ENCODE peak calls at places on chromosomes 4 and X, in nine cellular contexts. Y is A549; C is activated CD8-positive, alpha-beta memory T cell treated with anti-CD3 and anti-CD28 coated beads for 48 hours; N is EH; O is endothelial cell; S is left ventricle myocardium superior; E is lower leg skin; A is sciatic nerve; K is IMR-90. M is an unnamed sample.
A peak's percentile ranks its signal among the peaks of the same experiment; 100 is the strongest.

GRCh38 chr4:53098681-53099121 is 236.6 kb downstream of the RASL11B start:
- DNase-seq in N (peak; percentile 79), K (peak; percentile 92), O (no peak), Y (no peak), A (no peak), E (no peak), S (no peak), C (no peak), M (peak; percentile 82)

GRCh38 chr4:76982638-76983579 is 33.4 kb downstream of the SEPTIN11 start:
- DNase-seq in O (no peak), C (no peak), N (peak; percentile 55), Y (peak; percentile 4), S (no peak), E (no peak), A (no peak), K (peak; percentile 54), M (peak; percentile 31)

GRCh38 chr4:5027366-5027765 is 8.1 kb upstream of the CYTL1 start:
- DNase-seq in C (no peak), A (no peak), K (peak; percentile 42), E (no peak), N (no peak), O (no peak), S (no peak), Y (no peak), M (no peak)

GRCh38 chrX:57289089-57289488 is 2.6 kb downstream of the FAAH2 start:
- DNase-seq in K (no peak), A (no peak), S (no peak), C (no peak), Y (no peak), E (no peak), N (no peak), O (no peak), M (no peak)

GRCh38 chr4:99918656-99919055 is 24.4 kb upstream of the LAMTOR3 start:
- DNase-seq in E (no peak), C (no peak), Y (no peak), O (no peak), A (no peak), K (no peak), N (no peak), S (no peak), M (no peak)

GRCh38 chrX:74505437-74505836 is 84.1 kb downstream of the SLC16A2 start:
- DNase-seq in E (no peak), A (no peak), O (no peak), C (no peak), K (no peak), S (no peak), N (no peak), Y (no peak), M (no peak)

GRCh38 chr4:152590179-152591031 is 54.5 kb upstream of the FBXW7 start:
- DNase-seq in O (no peak), K (peak; percentile 89), A (no peak), N (peak; percentile 98), Y (no peak), E (no peak), S (no peak), C (no peak), M (peak; percentile 98)

GRCh38 chr4:118373614-118374255 is 20.9 kb upstream of the PRSS12 start:
- DNase-seq in Y (no peak), E (no peak), N (peak; percentile 89), A (no peak), K (peak; percentile 86), O (no peak), S (no peak), C (no peak), M (peak; percentile 40)

GRCh38 chrX:4831574-4831973 is 1118.1 kb upstream of the PRKX start:
- DNase-seq in C (no peak), N (no peak), A (no peak), Y (no peak), K (no peak), E (no peak), S (no peak), O (no peak), M (no peak)

GRCh38 chr4:12852338-12853307 is 631.5 kb downstream of the RAB28 start:
- DNase-seq in A (no peak), S (no peak), Y (peak; percentile 23), O (peak; percentile 16), C (no peak), N (peak; percentile 56), E (no peak), K (peak; percentile 52), M (peak; percentile 81)

GRCh38 chr4:148447672-148448071 is 5.5 kb upstream of the NR3C2 start:
- DNase-seq in O (no peak), A (no peak), S (no peak), Y (no peak), C (no peak), E (no peak), K (no peak), N (no peak), M (peak; percentile 42)

GRCh38 chrX:85003655-85004244 is at the start of gene APOOL:
- DNase-seq in C (peak; percentile 40), E (peak; percentile 82), Y (peak; percentile 55), A (peak; percentile 88), O (peak; percentile 75), K (peak; percentile 88), N (peak; percentile 88), S (peak; percentile 89), M (peak; percentile 91)

GRCh38 chr4:74543247-74543670 is 98.3 kb downstream of the AREG start:
- DNase-seq in A (no peak), K (no peak), N (no peak), Y (no peak), C (no peak), S (no peak), E (no peak), O (no peak), M (peak; percentile 13)

GRCh38 chr4:6942238-6942800 is 32.7 kb downstream of the TBC1D14 start:
- DNase-seq in N (peak; percentile 96), K (peak; percentile 98), A (no peak), C (no peak), O (no peak), Y (peak; percentile 29), E (no peak), S (no peak), M (peak; percentile 98)

GRCh38 chrX:47030339-47030738 is 47.9 kb upstream of the RGN start:
- DNase-seq in O (peak; percentile 18), E (no peak), K (peak; percentile 68), A (no peak), S (no peak), C (no peak), Y (peak; percentile 46), N (peak; percentile 63), M (peak; percentile 58)

GRCh38 chr4:87843936-87844335 is 11.2 kb downstream of the MEPE start:
- DNase-seq in K (peak; percentile 52), A (no peak), E (peak; percentile 21), N (peak; percentile 96), S (no peak), C (no peak), O (no peak), Y (no peak), M (peak; percentile 97)

GRCh38 chr4:127140306-127140705 is 492.5 kb upstream of the INTU start:
- DNase-seq in K (peak; percentile 60), N (peak; percentile 44), C (no peak), O (no peak), E (no peak), S (no peak), A (no peak), Y (peak; percentile 0), M (peak; percentile 45)

GRCh38 chr4:79073471-79073870 is 134.2 kb upstream of the PAQR3 start:
- DNase-seq in Y (no peak), K (no peak), A (no peak), S (no peak), C (no peak), O (no peak), E (no peak), N (no peak), M (no peak)

GRCh38 chr4:79455216-79455615 is 47.2 kb upstream of the GK2 start:
- DNase-seq in A (no peak), Y (no peak), N (no peak), C (no peak), S (no peak), O (no peak), K (no peak), E (no peak), M (no peak)

GRCh38 chr4:155946486-155946885 is 7.2 kb downstream of the CTSO start:
- DNase-seq in S (no peak), Y (no peak), O (no peak), C (no peak), K (peak; percentile 27), A (no peak), E (no peak), N (peak; percentile 61), M (no peak)

GRCh38 chrX:2351999-2352995 is 148.5 kb downstream of the DHRSX start:
- DNase-seq in K (peak; percentile 99), A (no peak), Y (peak; percentile 68), S (no peak), E (no peak), C (no peak), N (peak; percentile 99), O (no peak), M (peak; percentile 84)

GRCh38 chr4:70571772-70572171 is 20.3 kb upstream of the AMBN start:
- DNase-seq in K (no peak), Y (no peak), N (no peak), E (no peak), S (no peak), C (no peak), A (no peak), O (no peak), M (no peak)

GRCh38 chr4:184163813-184164212 is 53.9 kb downstream of the ENPP6 start:
- DNase-seq in Y (peak; percentile 60), C (no peak), O (peak; percentile 78), N (peak; percentile 7), E (no peak), A (no peak), K (peak; percentile 6), S (peak; percentile 68), M (peak; percentile 48)

GRCh38 chr4:66475596-66475995 is 805.3 kb upstream of the EPHA5 start:
- DNase-seq in O (no peak), N (peak; percentile 18), E (no peak), S (no peak), Y (no peak), A (no peak), C (no peak), K (no peak), M (no peak)

GRCh38 chrX:139324756-139325155 is 205.8 kb upstream of the F9 start:
- DNase-seq in O (no peak), N (no peak), Y (no peak), S (no peak), A (no peak), C (no peak), E (no peak), K (no peak), M (no peak)

GRCh38 chrX:16963216-16963615 is 16.8 kb downstream of the REPS2 start:
- DNase-seq in Y (no peak), E (no peak), S (no peak), K (no peak), C (no peak), O (no peak), A (no peak), N (no peak), M (no peak)

GRCh38 chr4:157151711-157152110 is 68.8 kb upstream of the GRIA2 start:
- DNase-seq in K (no peak), S (no peak), O (no peak), N (no peak), E (no peak), A (no peak), Y (no peak), C (no peak), M (peak; percentile 23)

GRCh38 chr4:89166971-89167475 is 55.7 kb downstream of the TIGD2 start:
- DNase-seq in Y (no peak), N (no peak), K (no peak), A (no peak), E (no peak), O (no peak), S (no peak), C (no peak), M (no peak)

M was measured in GM23248.